ENCODE peak calls at places on chromosomes 13 and 19, in ten cellular contexts. I, Y, G, U, N, M, W, D, S and K are unnamed samples.

GRCh38 chr13:24112791-24113190 is 47.7 kb upstream of the SPATA13 start:
- DNase-seq in I (no peak), Y (no peak), G (no peak), U (no peak), N (no peak), M (no peak), W (no peak), D (no peak), S (no peak), K (no peak)

GRCh38 chr19:10565028-10565566 is 713 bp downstream of the KRI1 start:
- DNase-seq in I (no peak), Y (no peak), G (no peak), U (peak), N (peak), M (no peak), W (no peak), D (no peak), S (no peak), K (peak)

GRCh38 chr13:45846681-45847080 is 4.9 kb downstream of the SIAH3 start:
- DNase-seq in I (no peak), Y (no peak), G (no peak), U (no peak), N (no peak), M (no peak), W (no peak), D (no peak), S (no peak), K (no peak)

GRCh38 chr19:42440357-42441046 is 2.2 kb downstream of the CXCL17 start:
- DNase-seq in I (peak), Y (peak), G (no peak), U (peak), N (peak), M (peak), W (peak), D (peak), S (no peak), K (peak)

GRCh38 chr19:18589380-18590272 is 1.0 kb downstream of the REX1BD start:
- DNase-seq in I (peak), Y (peak), G (no peak), U (peak), N (peak), M (peak), W (peak), D (no peak), S (no peak), K (no peak)

GRCh38 chr13:99105160-99105559 is 95.5 kb upstream of the UBAC2 start:
- DNase-seq in I (peak), Y (no peak), G (no peak), U (no peak), N (no peak), M (no peak), W (no peak), D (no peak), S (no peak), K (no peak)

GRCh38 chr19:57434386-57435061 is 601 bp upstream of the ZNF749 start:
- DNase-seq in I (no peak), Y (no peak), G (no peak), U (no peak), N (no peak), M (no peak), W (peak), D (no peak), S (no peak), K (no peak)

GRCh38 chr13:69553976-69554375 is 553.6 kb upstream of the ATXN8OS start:
- DNase-seq in I (no peak), Y (no peak), G (no peak), U (no peak), N (no peak), M (no peak), W (no peak), D (no peak), S (no peak), K (no peak)

GRCh38 chr19:58356236-58356970 is 3.1 kb upstream of the A1BG start:
- DNase-seq in I (no peak), Y (no peak), G (no peak), U (peak), N (no peak), M (no peak), W (no peak), D (no peak), S (no peak), K (peak)

GRCh38 chr19:3426433-3426832 is 53.9 kb downstream of the SMIM24 start:
- DNase-seq in I (no peak), Y (no peak), G (no peak), U (no peak), N (no peak), M (no peak), W (no peak), D (no peak), S (no peak), K (no peak)